ENCODE peak calls at places on chromosomes 13 and 19, in six cellular contexts. S is astrocyte, O is HFF-Myc, V is omental fat pad, P is H9, Q is thoracic aorta. M is an unnamed sample.

GRCh38 chr13:110651726-110652230 is 36.4 kb downstream of the NAXD start:
- DNase-seq in S (no peak), O (no peak), V (no peak), P (no peak), Q (no peak), M (no peak)

GRCh38 chr13:24127116-24127631 is 33.3 kb upstream of the SPATA13 start:
- DNase-seq in S (no peak), O (no peak), V (no peak), P (no peak), Q (no peak), M (no peak)

GRCh38 chr19:3324405-3324856 is 42.0 kb upstream of the NFIC start:
- DNase-seq in S (no peak), O (no peak), V (peak; percentile 72), P (peak; percentile 73), Q (no peak), M (peak; percentile 57)

GRCh38 chr13:23992722-23993438 is 95.6 kb upstream of the C1QTNF9B start:
- DNase-seq in S (no peak), O (no peak), V (no peak), P (no peak), Q (no peak), M (no peak)

GRCh38 chr19:41194157-41194552 is 1.1 kb downstream of the CYP2S1 start:
- DNase-seq in S (no peak), O (no peak), V (no peak), P (no peak), Q (no peak), M (no peak)

GRCh38 chr19:53864308-53864836 is 3.3 kb upstream of the MYADM start:
- DNase-seq in S (no peak), O (no peak), V (no peak), P (no peak), Q (no peak), M (no peak)

GRCh38 chr13:55517312-55517711 is 1623.4 kb upstream of the PRR20A start:
- DNase-seq in S (no peak), O (no peak), V (no peak), P (peak; percentile 41), Q (no peak), M (no peak)

GRCh38 chr13:103022328-103022727 is 43.9 kb downstream of the SLC10A2 start:
- DNase-seq in S (no peak), O (no peak), V (no peak), P (no peak), Q (no peak), M (no peak)

GRCh38 chr13:37869756-37870488 is at the start of gene TRPC4:
- DNase-seq in S (peak; percentile 63), O (peak; percentile 22), V (no peak), P (peak; percentile 84), Q (no peak), M (peak; percentile 49)

GRCh38 chr19:10399878-10400277 is 3.5 kb downstream of the CDC37 start:
- DNase-seq in S (no peak), O (no peak), V (no peak), P (no peak), Q (no peak), M (no peak)

GRCh38 chr19:4327252-4327876 is 11.3 kb downstream of the STAP2 start:
- DNase-seq in S (no peak), O (peak; percentile 38), V (peak; percentile 62), P (peak; percentile 96), Q (no peak), M (peak; percentile 56)

GRCh38 chr13:109874921-109875454 is 88.6 kb upstream of the IRS2 start:
- DNase-seq in S (peak; percentile 80), O (no peak), V (no peak), P (no peak), Q (no peak), M (no peak)

GRCh38 chr13:74974234-74974879 is 507.6 kb downstream of the TBC1D4 start:
- DNase-seq in S (no peak), O (no peak), V (no peak), P (no peak), Q (no peak), M (no peak)

GRCh38 chr13:114194853-114195252 is 15.8 kb downstream of the CFAP97D2 start:
- DNase-seq in S (no peak), O (no peak), V (no peak), P (no peak), Q (no peak), M (no peak)

GRCh38 chr19:38221919-38222828 is 1.8 kb downstream of the DPF1 start:
- DNase-seq in S (no peak), O (no peak), V (no peak), P (peak; percentile 65), Q (no peak), M (no peak)

GRCh38 chr19:27745978-27746542 is 1466.9 kb downstream of the UQCRFS1 start:
- DNase-seq in S (no peak), O (no peak), V (no peak), P (peak; percentile 2), Q (no peak), M (no peak)

GRCh38 chr19:17948967-17949930 is 16.4 kb downstream of the CCDC124 start:
- DNase-seq in S (no peak), O (no peak), V (no peak), P (peak; percentile 38), Q (no peak), M (no peak)

GRCh38 chr13:20146381-20146780 is 14.5 kb downstream of the GJA3 start:
- DNase-seq in S (no peak), O (no peak), V (no peak), P (no peak), Q (no peak), M (no peak)

GRCh38 chr13:78376822-78377221 is 226.5 kb downstream of the POU4F1 start:
- DNase-seq in S (no peak), O (no peak), V (no peak), P (no peak), Q (no peak), M (no peak)

GRCh38 chr13:79281335-79281734 is 124.7 kb downstream of the RBM26 start:
- DNase-seq in S (no peak), O (no peak), V (no peak), P (peak; percentile 73), Q (no peak), M (no peak)

GRCh38 chr13:94542917-94543316 is 53.0 kb downstream of the TGDS start:
- DNase-seq in S (no peak), O (no peak), V (no peak), P (no peak), Q (no peak), M (no peak)

GRCh38 chr13:105153626-105154025 is 1381.8 kb downstream of the EFNB2 start:
- DNase-seq in S (no peak), O (no peak), V (no peak), P (no peak), Q (no peak), M (no peak)

GRCh38 chr19:47479701-47480503 is 4.1 kb downstream of the KPTN start:
- DNase-seq in S (no peak), O (no peak), V (no peak), P (peak; percentile 88), Q (no peak), M (no peak)

GRCh38 chr19:18108897-18109296 is 11.3 kb downstream of the MAST3 start:
- DNase-seq in S (no peak), O (no peak), V (no peak), P (no peak), Q (no peak), M (no peak)

GRCh38 chr13:25727776-25728175 is 324.0 kb downstream of the SHISA2 start:
- DNase-seq in S (no peak), O (no peak), V (no peak), P (no peak), Q (no peak), M (no peak)
- TF ChIP-seq CTCF in S (no peak), O (no peak), V (no peak), P (peak; percentile 14), Q (no peak), M (no peak)

DNA sequence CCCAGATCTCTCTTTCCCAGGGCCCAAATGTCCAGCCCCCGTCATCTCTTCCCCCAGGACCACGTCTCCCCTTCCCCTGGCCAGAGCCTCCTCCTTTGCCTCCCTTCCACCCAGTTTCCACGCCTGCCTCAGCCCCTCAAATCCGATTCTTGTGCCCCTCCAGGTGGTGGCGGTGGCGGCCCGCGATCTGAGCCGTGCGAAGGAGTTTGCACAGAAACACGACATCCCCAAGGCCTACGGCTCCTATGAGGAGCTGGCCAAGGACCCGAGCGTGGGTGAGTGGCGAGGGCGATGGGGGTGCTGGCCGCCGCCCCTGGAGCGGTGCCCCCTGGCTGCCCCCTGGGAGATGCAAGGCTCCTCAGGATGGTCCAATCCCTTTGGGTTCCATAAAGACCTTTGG is 1.3 kb downstream of the DHDH start:
- DNase-seq in S (no peak), O (no peak), V (no peak), P (peak; percentile 55), Q (no peak), M (no peak)
- TF ChIP-seq CTCF in S (no peak), O (no peak), V (no peak), P (peak; percentile 48), Q (no peak), M (no peak)

GRCh38 chr19:56096665-56097064 is 24.4 kb downstream of the ZNF787 start:
- DNase-seq in S (no peak), O (no peak), V (no peak), P (no peak), Q (no peak), M (no peak)

GRCh38 chr19:56099638-56100539 is 21.2 kb downstream of the ZNF787 start:
- DNase-seq in S (no peak), O (no peak), V (no peak), P (no peak), Q (no peak), M (no peak)

GRCh38 chr19:56097776-56098175 is 23.3 kb downstream of the ZNF787 start:
- DNase-seq in S (no peak), O (no peak), V (no peak), P (no peak), Q (no peak), M (no peak)

GRCh38 chr19:56098731-56099577 is 22.1 kb downstream of the ZNF787 start:
- DNase-seq in S (no peak), O (no peak), V (no peak), P (no peak), Q (no peak), M (no peak)

GRCh38 chr19:56097306-56097705 is 23.8 kb downstream of the ZNF787 start:
- DNase-seq in S (no peak), O (no peak), V (no peak), P (no peak), Q (no peak), M (no peak)
- TF ChIP-seq CTCF in S (no peak), O (no peak), V (no peak), P (no peak), Q (no peak), M (no peak)

DNA sequence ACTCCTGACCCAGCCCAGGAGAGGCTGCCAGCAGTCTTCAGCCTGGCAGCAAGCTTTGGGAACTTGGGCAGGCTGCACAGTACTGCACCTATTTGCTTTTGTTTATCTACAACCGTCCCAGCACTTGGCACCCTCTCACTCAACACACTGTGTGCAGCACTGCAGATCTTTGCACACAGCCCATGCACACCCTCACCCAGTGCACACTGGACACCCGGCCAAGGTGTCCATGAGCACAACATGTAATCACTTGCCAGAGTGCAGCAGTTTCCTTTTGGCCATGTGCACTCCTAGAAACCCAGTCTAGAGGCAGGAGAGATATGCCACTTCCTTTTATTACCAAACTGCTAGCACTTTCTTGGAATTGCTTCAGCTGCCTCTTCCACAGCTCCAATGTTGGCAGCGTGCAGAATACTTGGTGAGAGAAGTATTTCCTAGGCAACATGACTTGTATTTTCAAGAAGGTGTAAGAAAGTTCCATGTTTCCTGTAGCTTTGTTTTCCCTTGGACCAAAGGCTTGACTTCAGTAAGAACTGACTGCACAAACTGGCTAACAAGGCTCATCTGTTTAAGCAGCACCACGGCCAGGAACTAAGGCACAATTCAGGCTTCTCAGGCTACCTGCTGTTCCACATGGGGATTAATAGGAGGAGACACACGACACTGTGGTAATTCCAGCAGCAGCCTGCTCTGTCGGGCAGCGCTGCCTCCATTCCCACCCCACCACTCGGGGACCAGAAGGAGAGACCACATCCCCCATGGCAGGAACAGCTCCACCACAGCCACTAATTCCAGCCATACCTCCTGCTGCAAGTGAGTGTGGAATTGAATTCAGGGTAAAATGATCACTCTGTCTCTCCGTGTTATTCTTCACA is 15.3 kb downstream of the ATP7B start:
- DNase-seq in S (peak; percentile 18), O (no peak), V (no peak), P (no peak), Q (no peak), M (no peak)
- TF ChIP-seq CTCF in S (no peak), O (no peak), V (no peak), P (no peak), Q (no peak), M (no peak)